ENCODE peak calls at places on chromosomes 7 and 10, in nine cellular contexts. One of them, this sample, is unnamed.

GRCh38 chr7:127107601-127108007 is 145.1 kb downstream of the GRM8 start:
- DNase-seq in colonic mucosa: peak
- DNase-seq in BJ: no peak
- DNase-seq in RKO: peak
- DNase-seq in NCI-H69: peak
- DNase-seq in transverse colon: peak
- DNase-seq in MV-4-11: peak
- DNase-seq in endothelial cell: peak
- DNase-seq in GM03348: peak
- DNase-seq in this sample: peak

GRCh38 chr7:26399309-26399610 is 107.6 kb downstream of the SNX10 start:
- DNase-seq in NCI-H69: peak
- DNase-seq in transverse colon: no peak
- DNase-seq in GM03348: no peak
- DNase-seq in RKO: peak
- DNase-seq in endothelial cell: peak
- DNase-seq in MV-4-11: no peak
- DNase-seq in colonic mucosa: no peak
- DNase-seq in BJ: no peak
- DNase-seq in this sample: no peak

GRCh38 chr10:61847640-61848039 is 53.9 kb upstream of the ARID5B start:
- DNase-seq in colonic mucosa: no peak
- DNase-seq in NCI-H69: no peak
- DNase-seq in RKO: no peak
- DNase-seq in GM03348: no peak
- DNase-seq in MV-4-11: no peak
- DNase-seq in transverse colon: no peak
- DNase-seq in BJ: no peak
- DNase-seq in endothelial cell: no peak
- DNase-seq in this sample: no peak

GRCh38 chr7:107667341-107667740 is 6.7 kb downstream of the SLC26A4 start:
- DNase-seq in RKO: no peak
- DNase-seq in MV-4-11: no peak
- DNase-seq in BJ: no peak
- DNase-seq in colonic mucosa: no peak
- DNase-seq in NCI-H69: no peak
- DNase-seq in transverse colon: no peak
- DNase-seq in endothelial cell: no peak
- DNase-seq in GM03348: no peak
- DNase-seq in this sample: no peak

GRCh38 chr10:130014734-130015695 is 50.9 kb upstream of the EBF3 start:
- DNase-seq in NCI-H69: no peak
- DNase-seq in RKO: no peak
- DNase-seq in colonic mucosa: no peak
- DNase-seq in BJ: no peak
- DNase-seq in MV-4-11: no peak
- DNase-seq in GM03348: no peak
- DNase-seq in transverse colon: no peak
- DNase-seq in endothelial cell: no peak
- DNase-seq in this sample: no peak

GRCh38 chr7:76356115-76356514 is 2.7 kb downstream of the YWHAG start:
- DNase-seq in transverse colon: no peak
- DNase-seq in RKO: peak
- DNase-seq in endothelial cell: no peak
- DNase-seq in MV-4-11: no peak
- DNase-seq in NCI-H69: no peak
- DNase-seq in GM03348: no peak
- DNase-seq in BJ: no peak
- DNase-seq in colonic mucosa: no peak
- DNase-seq in this sample: no peak

GRCh38 chr7:100169147-100169850 is 882 bp upstream of the GAL3ST4 start:
- DNase-seq in BJ: no peak
- DNase-seq in colonic mucosa: no peak
- DNase-seq in MV-4-11: no peak
- DNase-seq in transverse colon: no peak
- DNase-seq in endothelial cell: no peak
- DNase-seq in GM03348: no peak
- DNase-seq in RKO: no peak
- DNase-seq in NCI-H69: peak
- DNase-seq in this sample: no peak

GRCh38 chr7:90931996-90932912 is 332.0 kb upstream of the FZD1 start:
- DNase-seq in MV-4-11: no peak
- DNase-seq in NCI-H69: peak
- DNase-seq in BJ: no peak
- DNase-seq in GM03348: peak
- DNase-seq in transverse colon: peak
- DNase-seq in endothelial cell: no peak
- DNase-seq in colonic mucosa: no peak
- DNase-seq in RKO: no peak
- DNase-seq in this sample: no peak

GRCh38 chr10:92662852-92663251 is 26.9 kb upstream of the HHEX start:
- DNase-seq in MV-4-11: no peak
- DNase-seq in RKO: no peak
- DNase-seq in BJ: no peak
- DNase-seq in transverse colon: no peak
- DNase-seq in NCI-H69: no peak
- DNase-seq in endothelial cell: no peak
- DNase-seq in colonic mucosa: no peak
- DNase-seq in GM03348: no peak
- DNase-seq in this sample: no peak

GRCh38 chr10:18140149-18140956 is at the start of gene CACNB2:
- DNase-seq in RKO: no peak
- DNase-seq in MV-4-11: no peak
- DNase-seq in NCI-H69: peak
- DNase-seq in endothelial cell: peak
- DNase-seq in colonic mucosa: peak
- DNase-seq in GM03348: peak
- DNase-seq in BJ: no peak
- DNase-seq in transverse colon: peak
- DNase-seq in this sample: no peak

GRCh38 chr7:130695840-130696239 is 9.5 kb upstream of the TSGA13 start:
- DNase-seq in RKO: peak
- DNase-seq in transverse colon: no peak
- DNase-seq in NCI-H69: peak
- DNase-seq in GM03348: peak
- DNase-seq in BJ: no peak
- DNase-seq in colonic mucosa: no peak
- DNase-seq in MV-4-11: peak
- DNase-seq in endothelial cell: no peak
- DNase-seq in this sample: peak

GRCh38 chr10:50544095-50544856 is 79.5 kb downstream of the SGMS1 start:
- DNase-seq in endothelial cell: no peak
- DNase-seq in MV-4-11: no peak
- DNase-seq in NCI-H69: no peak
- DNase-seq in GM03348: no peak
- DNase-seq in transverse colon: no peak
- DNase-seq in RKO: no peak
- DNase-seq in BJ: no peak
- DNase-seq in colonic mucosa: no peak
- DNase-seq in this sample: no peak

GRCh38 chr7:106252568-106252967 is 32.2 kb downstream of the NAMPT start:
- DNase-seq in MV-4-11: no peak
- DNase-seq in colonic mucosa: no peak
- DNase-seq in GM03348: no peak
- DNase-seq in RKO: no peak
- DNase-seq in NCI-H69: no peak
- DNase-seq in transverse colon: no peak
- DNase-seq in BJ: no peak
- DNase-seq in endothelial cell: no peak
- DNase-seq in this sample: no peak

GRCh38 chr7:90213521-90213920 is 2.0 kb downstream of the STEAP2 start:
- DNase-seq in BJ: no peak
- DNase-seq in MV-4-11: no peak
- DNase-seq in endothelial cell: no peak
- DNase-seq in GM03348: no peak
- DNase-seq in NCI-H69: no peak
- DNase-seq in RKO: no peak
- DNase-seq in colonic mucosa: no peak
- DNase-seq in transverse colon: no peak
- DNase-seq in this sample: no peak

GRCh38 chr10:48287417-48288391 is 13.2 kb upstream of the FRMPD2 start:
- DNase-seq in MV-4-11: no peak
- DNase-seq in GM03348: no peak
- DNase-seq in transverse colon: no peak
- DNase-seq in NCI-H69: peak
- DNase-seq in endothelial cell: no peak
- DNase-seq in BJ: no peak
- DNase-seq in RKO: no peak
- DNase-seq in colonic mucosa: no peak
- DNase-seq in this sample: no peak

GRCh38 chr10:132811891-132812481 is 26.0 kb upstream of the NKX6-2 start:
- DNase-seq in MV-4-11: no peak
- DNase-seq in transverse colon: peak
- DNase-seq in RKO: no peak
- DNase-seq in BJ: no peak
- DNase-seq in endothelial cell: no peak
- DNase-seq in NCI-H69: no peak
- DNase-seq in colonic mucosa: no peak
- DNase-seq in GM03348: no peak
- DNase-seq in this sample: no peak

GRCh38 chr10:95387383-95387782 is 96.6 kb upstream of the PDLIM1 start:
- DNase-seq in GM03348: no peak
- DNase-seq in endothelial cell: no peak
- DNase-seq in NCI-H69: no peak
- DNase-seq in MV-4-11: peak
- DNase-seq in colonic mucosa: no peak
- DNase-seq in RKO: no peak
- DNase-seq in transverse colon: no peak
- DNase-seq in BJ: no peak
- DNase-seq in this sample: no peak

GRCh38 chr7:99827040-99827778 is 604 bp upstream of the CYP3A43 start:
- DNase-seq in RKO: no peak
- DNase-seq in colonic mucosa: no peak
- DNase-seq in GM03348: no peak
- DNase-seq in NCI-H69: no peak
- DNase-seq in MV-4-11: no peak
- DNase-seq in BJ: no peak
- DNase-seq in transverse colon: no peak
- DNase-seq in endothelial cell: no peak
- DNase-seq in this sample: no peak

GRCh38 chr7:143305423-143306070 is 10.4 kb upstream of the CLCN1 start:
- DNase-seq in BJ: no peak
- DNase-seq in GM03348: peak
- DNase-seq in transverse colon: peak
- DNase-seq in MV-4-11: peak
- DNase-seq in endothelial cell: peak
- DNase-seq in NCI-H69: peak
- DNase-seq in RKO: peak
- DNase-seq in colonic mucosa: peak
- DNase-seq in this sample: peak

GRCh38 chr7:1678070-1678543 is 8.0 kb downstream of the ELFN1 start:
- DNase-seq in MV-4-11: no peak
- DNase-seq in transverse colon: no peak
- DNase-seq in BJ: no peak
- DNase-seq in NCI-H69: no peak
- DNase-seq in colonic mucosa: no peak
- DNase-seq in RKO: no peak
- DNase-seq in endothelial cell: no peak
- DNase-seq in GM03348: no peak
- DNase-seq in this sample: no peak

GRCh38 chr7:140497241-140497769 is 18.0 kb upstream of the MKRN1 start:
- DNase-seq in GM03348: no peak
- DNase-seq in BJ: no peak
- DNase-seq in RKO: no peak
- DNase-seq in MV-4-11: no peak
- DNase-seq in colonic mucosa: peak
- DNase-seq in endothelial cell: no peak
- DNase-seq in NCI-H69: no peak
- DNase-seq in transverse colon: no peak
- DNase-seq in this sample: no peak

GRCh38 chr10:126928252-126928651 is 23.0 kb downstream of the DOCK1 start:
- DNase-seq in GM03348: no peak
- DNase-seq in NCI-H69: no peak
- DNase-seq in BJ: no peak
- DNase-seq in RKO: no peak
- DNase-seq in colonic mucosa: no peak
- DNase-seq in transverse colon: no peak
- DNase-seq in endothelial cell: no peak
- DNase-seq in MV-4-11: no peak
- DNase-seq in this sample: no peak

GRCh38 chr7:44189286-44189992 is at the start of gene GCK:
- DNase-seq in GM03348: no peak
- DNase-seq in MV-4-11: no peak
- DNase-seq in NCI-H69: peak
- DNase-seq in colonic mucosa: no peak
- DNase-seq in endothelial cell: no peak
- DNase-seq in transverse colon: no peak
- DNase-seq in BJ: no peak
- DNase-seq in RKO: no peak
- DNase-seq in this sample: no peak

GRCh38 chr7:97116308-97116707 is 1.2 kb upstream of the SDHAF3 start:
- DNase-seq in colonic mucosa: peak
- DNase-seq in BJ: no peak
- DNase-seq in endothelial cell: no peak
- DNase-seq in transverse colon: no peak
- DNase-seq in MV-4-11: peak
- DNase-seq in GM03348: no peak
- DNase-seq in RKO: peak
- DNase-seq in NCI-H69: no peak
- DNase-seq in this sample: peak

GRCh38 chr10:17649836-17650235 is 5.9 kb downstream of the STAM start:
- DNase-seq in GM03348: peak
- DNase-seq in BJ: no peak
- DNase-seq in colonic mucosa: no peak
- DNase-seq in NCI-H69: no peak
- DNase-seq in transverse colon: no peak
- DNase-seq in endothelial cell: no peak
- DNase-seq in RKO: peak
- DNase-seq in MV-4-11: no peak
- DNase-seq in this sample: no peak

GRCh38 chr10:108561649-108562048 is 1361.7 kb downstream of the XPNPEP1 start:
- DNase-seq in colonic mucosa: no peak
- DNase-seq in endothelial cell: no peak
- DNase-seq in RKO: no peak
- DNase-seq in NCI-H69: no peak
- DNase-seq in MV-4-11: no peak
- DNase-seq in BJ: peak
- DNase-seq in transverse colon: no peak
- DNase-seq in GM03348: peak
- DNase-seq in this sample: no peak

GRCh38 chr10:78436223-78436575 is 402.5 kb downstream of the RPS24 start:
- DNase-seq in colonic mucosa: no peak
- DNase-seq in GM03348: no peak
- DNase-seq in transverse colon: no peak
- DNase-seq in RKO: no peak
- DNase-seq in NCI-H69: no peak
- DNase-seq in BJ: no peak
- DNase-seq in endothelial cell: no peak
- DNase-seq in MV-4-11: no peak
- DNase-seq in this sample: no peak

GRCh38 chr7:50835156-50835555 is 52.5 kb upstream of the GRB10 start:
- DNase-seq in GM03348: no peak
- DNase-seq in BJ: no peak
- DNase-seq in transverse colon: no peak
- DNase-seq in colonic mucosa: no peak
- DNase-seq in RKO: no peak
- DNase-seq in endothelial cell: no peak
- DNase-seq in MV-4-11: no peak
- DNase-seq in NCI-H69: no peak
- DNase-seq in this sample: no peak

GRCh38 chr10:29470355-29470705 is 164.4 kb downstream of the SVIL start:
- DNase-seq in BJ: no peak
- DNase-seq in RKO: no peak
- DNase-seq in endothelial cell: peak
- DNase-seq in GM03348: no peak
- DNase-seq in colonic mucosa: no peak
- DNase-seq in NCI-H69: peak
- DNase-seq in MV-4-11: no peak
- DNase-seq in transverse colon: no peak
- DNase-seq in this sample: no peak

GRCh38 chr7:81638216-81638615 is 131.6 kb downstream of the HGF start:
- DNase-seq in endothelial cell: no peak
- DNase-seq in RKO: peak
- DNase-seq in NCI-H69: peak
- DNase-seq in GM03348: peak
- DNase-seq in BJ: peak
- DNase-seq in MV-4-11: no peak
- DNase-seq in transverse colon: no peak
- DNase-seq in colonic mucosa: no peak
- DNase-seq in this sample: no peak

GRCh38 chr7:158005531-158005930 is 582.1 kb downstream of the PTPRN2 start:
- DNase-seq in transverse colon: no peak
- DNase-seq in NCI-H69: no peak
- DNase-seq in MV-4-11: no peak
- DNase-seq in endothelial cell: no peak
- DNase-seq in colonic mucosa: no peak
- DNase-seq in GM03348: no peak
- DNase-seq in RKO: no peak
- DNase-seq in BJ: no peak
- DNase-seq in this sample: no peak